ENCODE peak calls at places on chromosomes 5 and 9, in seven cellular contexts. C is T-helper 2 cell, R is keratinocyte, Z is NCI-H2029, Q is astrocyte, N is skeletal muscle cell, P is BJ. A is an unnamed sample.

GRCh38 chr9:132283165-132283564 is 71.6 kb downstream of the SETX start:
- DNase-seq in P (no peak), R (no peak), Q (no peak), Z (no peak), N (no peak), C (no peak), A (no peak)

GRCh38 chr5:39376293-39376714 is 12.0 kb upstream of the C9 start:
- DNase-seq in C (no peak), Q (peak; percentile 11), P (no peak), R (no peak), Z (peak; percentile 32), N (no peak), A (peak; percentile 61)

GRCh38 chr9:72701510-72701909 is 180.1 kb downstream of the TMC1 start:
- DNase-seq in C (no peak), Z (no peak), Q (no peak), N (no peak), R (no peak), P (no peak), A (no peak)

GRCh38 chr9:93302586-93303257 is 118.8 kb downstream of the WNK2 start:
- DNase-seq in Q (peak; percentile 26), Z (peak; percentile 65), N (peak; percentile 12), R (peak; percentile 19), C (peak; percentile 38), P (no peak), A (peak; percentile 49)

GRCh38 chr5:73135021-73135420 is 14.6 kb downstream of the TMEM171 start:
- DNase-seq in R (no peak), N (no peak), P (no peak), C (no peak), Z (no peak), Q (no peak), A (no peak)

GRCh38 chr5:59758566-59758965 is 135.0 kb downstream of the PDE4D start:
- DNase-seq in N (no peak), C (no peak), R (no peak), P (no peak), Q (no peak), Z (no peak), A (peak; percentile 29)

GRCh38 chr9:136287960-136288753 is 15.7 kb downstream of the CCDC187 start:
- DNase-seq in Z (no peak), Q (no peak), R (no peak), P (no peak), C (no peak), N (no peak), A (no peak)

GRCh38 chr9:33466565-33467495 is 6.9 kb downstream of the NOL6 start:
- DNase-seq in C (peak; percentile 68), P (no peak), Q (no peak), R (no peak), N (no peak), Z (peak; percentile 22), A (no peak)

GRCh38 chr5:43042626-43043399 is 2.7 kb upstream of the ANXA2R start:
- DNase-seq in Q (peak; percentile 75), P (no peak), N (no peak), Z (peak; percentile 78), C (peak; percentile 36), R (no peak), A (peak; percentile 47)

GRCh38 chr5:129631946-129632345 is 115.9 kb upstream of the MINAR2 start:
- DNase-seq in Q (no peak), R (no peak), N (peak; percentile 65), Z (no peak), C (no peak), P (no peak), A (peak; percentile 7)

GRCh38 chr9:128702949-128703615 is 779 bp downstream of the PKN3 start:
- DNase-seq in R (no peak), Z (no peak), P (no peak), C (no peak), Q (no peak), N (no peak), A (no peak)

GRCh38 chr5:55231476-55232193 is 1.8 kb downstream of the CCNO start:
- DNase-seq in Z (no peak), P (no peak), Q (no peak), C (no peak), N (no peak), R (no peak), A (no peak)

GRCh38 chr9:81633952-81634421 is 55.4 kb downstream of the TLE1 start:
- DNase-seq in P (no peak), Z (no peak), N (no peak), R (no peak), C (no peak), Q (no peak), A (no peak)

GRCh38 chr9:93520523-93520922 is 55.9 kb upstream of the PHF2 start:
- DNase-seq in P (no peak), C (no peak), R (no peak), Z (no peak), N (no peak), Q (no peak), A (no peak)

GRCh38 chr9:8348756-8349155 is 549.2 kb upstream of the DMAC1 start:
- DNase-seq in P (no peak), C (no peak), N (no peak), Z (no peak), Q (no peak), R (no peak), A (no peak)